ENCODE peak calls at places on chromosomes 1 and 21, in four cellular contexts. B is activated naive CD8-positive, alpha-beta T cell treated with anti-CD3 and anti-CD28 coated beads for 36 hours; H is ascending aorta; X is left ventricle myocardium inferior. D is an unnamed sample.

GRCh38 chr21:46216132-46216747 is 12.3 kb downstream of the LSS start:
- DNase-seq in B (no peak), X (no peak), H (peak), D (no peak)

GRCh38 chr1:149843302-149844041 is 55.9 kb upstream of the BOLA1 start:
- DNase-seq in B (no peak), H (no peak), X (no peak), D (no peak)

GRCh38 chr1:205896351-205896750 is 46.4 kb upstream of the PM20D1 start:
- DNase-seq in X (no peak), H (no peak), B (no peak), D (no peak)

GRCh38 chr1:54986025-54986424 is 5.6 kb downstream of the TMEM61 start:
- DNase-seq in X (no peak), B (no peak), H (no peak), D (no peak)

GRCh38 chr1:89823679-89824292 is 3.0 kb downstream of the LRRC8D start:
- DNase-seq in B (no peak), H (no peak), X (no peak), D (no peak)

GRCh38 chr1:228734881-228735801 is at the start of gene RHOU:
- DNase-seq in X (peak), B (peak), H (peak), D (peak)

GRCh38 chr1:2388004-2388913 is 3.1 kb downstream of the MORN1 start:
- DNase-seq in X (peak), B (no peak), H (no peak), D (no peak)

GRCh38 chr1:53529555-53529954 is 70.4 kb downstream of the DMRTB1 start:
- DNase-seq in X (no peak), B (no peak), H (no peak), D (no peak)

GRCh38 chr1:53411541-53412152 is 47.6 kb upstream of the DMRTB1 start:
- DNase-seq in H (no peak), X (no peak), B (peak), D (no peak)

GRCh38 chr1:39288735-39289465 is 84.4 kb downstream of the MACF1 start:
- DNase-seq in X (no peak), B (no peak), H (no peak), D (no peak)

GRCh38 chr21:17921579-17922530 is 102.7 kb upstream of the C21orf91 start:
- DNase-seq in H (no peak), X (no peak), B (no peak), D (no peak)

GRCh38 chr1:108199231-108199657 is 899 bp downstream of the SLC25A24 start:
- DNase-seq in X (no peak), H (no peak), B (no peak), D (no peak)

GRCh38 chr1:27009601-27010197 is 3.0 kb downstream of the TENT5B start:
- DNase-seq in B (no peak), H (peak), X (peak), D (peak)

GRCh38 chr1:217780993-217781392 is 149.8 kb downstream of the SPATA17 start:
- DNase-seq in X (no peak), B (no peak), H (no peak), D (no peak)

GRCh38 chr1:178376008-178376407 is 120.8 kb downstream of the CLEC20A start:
- DNase-seq in B (no peak), H (no peak), X (no peak), D (no peak)

GRCh38 chr1:150976879-150977694 is 2.5 kb upstream of the CERS2 start:
- DNase-seq in B (peak), X (peak), H (peak), D (peak)

GRCh38 chr1:234932106-234932505 is 196.5 kb downstream of the TOMM20 start:
- DNase-seq in H (peak), X (no peak), B (no peak), D (no peak)

GRCh38 chr1:54149734-54150133 is 3.1 kb downstream of the CDCP2 start:
- DNase-seq in H (no peak), X (no peak), B (no peak), D (no peak)

GRCh38 chr1:51093566-51093965 is 8.5 kb upstream of the C1orf185 start:
- DNase-seq in B (no peak), X (no peak), H (no peak), D (no peak)

GRCh38 chr21:42859891-42860230 is 19.5 kb downstream of the WDR4 start:
- DNase-seq in X (no peak), H (no peak), B (no peak), D (no peak)

GRCh38 chr1:234499119-234500039 is 20.4 kb upstream of the TARBP1 start:
- DNase-seq in B (peak), H (peak), X (peak), D (peak)

GRCh38 chr1:33586111-33586510 is 113.7 kb downstream of the ZSCAN20 start:
- DNase-seq in X (no peak), H (no peak), B (no peak), D (no peak)

GRCh38 chr1:232528472-232529089 is 101.4 kb downstream of the SIPA1L2 start:
- DNase-seq in X (no peak), H (no peak), B (no peak), D (no peak)

GRCh38 chr1:1204998-1205768 is 1.2 kb downstream of the TNFRSF18 start:
- DNase-seq in B (no peak), X (peak), H (no peak), D (no peak)

GRCh38 chr1:41245659-41246058 is 3.6 kb upstream of the SCMH1 start:
- DNase-seq in H (no peak), X (no peak), B (no peak), D (no peak)

GRCh38 chr1:233443040-233443439 is 115.5 kb downstream of the MAP3K21 start:
- DNase-seq in X (no peak), H (no peak), B (no peak), D (no peak)

GRCh38 chr1:153775432-153776311 is 465 bp downstream of the SLC27A3 start:
- DNase-seq in X (peak), H (peak), B (peak), D (no peak)

GRCh38 chr1:159188375-159188788 is 16.3 kb upstream of the ACKR1 start:
- DNase-seq in H (peak), X (peak), B (peak), D (no peak)

GRCh38 chr1:227335587-227336020 is 17.3 kb upstream of the CDC42BPA start:
- DNase-seq in X (no peak), B (no peak), H (no peak), D (no peak)

GRCh38 chr1:57620589-57620988 is 196.7 kb upstream of the DAB1 start:
- DNase-seq in H (no peak), X (no peak), B (no peak), D (no peak)

D was measured in substantia nigra.